ENCODE peak calls at places on chromosome 21, in four cellular contexts. Q is iPS DF 19.7, N is T-helper 1 cell, C is LHCN-M2. F is an unnamed sample.

GRCh38 chr21:37532868-37533780 is 166.6 kb downstream of the DYRK1A start:
- DNase-seq in Q (no peak), N (no peak), C (peak), F (peak)

GRCh38 chr21:29085106-29085752 is 11.8 kb upstream of the CCT8 start:
- DNase-seq in Q (no peak), N (no peak), C (no peak), F (no peak)

GRCh38 chr21:45950740-45951515 is 30.6 kb upstream of the COL6A1 start:
- DNase-seq in Q (no peak), N (no peak), C (peak), F (no peak)

GRCh38 chr21:41985662-41986416 is 24.3 kb downstream of the ZBTB21 start:
- DNase-seq in Q (no peak), N (no peak), C (no peak), F (no peak)

GRCh38 chr21:32595431-32595830 is 10.1 kb upstream of the TCP10L start:
- DNase-seq in Q (no peak), N (no peak), C (no peak), F (no peak)

GRCh38 chr21:45865106-45865835 is 116.3 kb upstream of the COL6A1 start:
- DNase-seq in Q (no peak), N (no peak), C (peak), F (peak)

GRCh38 chr21:34808569-34809204 is 139.9 kb downstream of the CLIC6 start:
- DNase-seq in Q (no peak), N (no peak), C (peak), F (peak)

GRCh38 chr21:42587036-42587435 is 66.4 kb upstream of the PDE9A start:
- DNase-seq in Q (no peak), N (no peak), C (no peak), F (no peak)

GRCh38 chr21:44866780-44867179 is 6.7 kb downstream of the PTTG1IP start:
- DNase-seq in Q (no peak), N (no peak), C (peak), F (peak)

GRCh38 chr21:44911384-44912157 is 9.1 kb downstream of the ITGB2 start:
- DNase-seq in Q (no peak), N (no peak), C (peak), F (no peak)

GRCh38 chr21:31987696-31988095 is 114.9 kb downstream of the HUNK start:
- DNase-seq in Q (no peak), N (no peak), C (no peak), F (no peak)

GRCh38 chr21:34011660-34012059 is 61.7 kb upstream of the MRPS6 start:
- DNase-seq in Q (no peak), N (no peak), C (peak), F (no peak)